ENCODE peak calls at places on chromosome 2, in six cellular contexts. Z, K, L, G, V and P are unnamed samples.

GRCh38 chr2:241540766-241541561 is 17.6 kb upstream of the BOK start:
- DNase-seq in Z (peak), K (peak), L (peak), G (peak), V (peak), P (peak)

GRCh38 chr2:71662665-71663394 is 209.5 kb downstream of the DYSF start:
- DNase-seq in Z (no peak), K (no peak), L (no peak), G (no peak), V (no peak), P (no peak)

GRCh38 chr2:46506131-46506706 is 26.9 kb downstream of the TMEM247 start:
- DNase-seq in Z (no peak), K (no peak), L (no peak), G (no peak), V (no peak), P (no peak)

GRCh38 chr2:165240927-165241326 is 1.7 kb downstream of the SCN2A start:
- DNase-seq in Z (no peak), K (no peak), L (no peak), G (no peak), V (no peak), P (no peak)

GRCh38 chr2:238513346-238513745 is 86.6 kb downstream of the ASB1 start:
- DNase-seq in Z (peak), K (no peak), L (peak), G (peak), V (peak), P (peak)

GRCh38 chr2:25895046-25895445 is 16.8 kb upstream of the ASXL2 start:
- DNase-seq in Z (no peak), K (no peak), L (no peak), G (no peak), V (no peak), P (no peak)

GRCh38 chr2:86331391-86331790 is 6.0 kb downstream of the REEP1 start:
- DNase-seq in Z (no peak), K (no peak), L (no peak), G (no peak), V (no peak), P (no peak)

GRCh38 chr2:122081743-122082142 is 326.3 kb downstream of the TSN start:
- DNase-seq in Z (no peak), K (no peak), L (no peak), G (no peak), V (no peak), P (no peak)

GRCh38 chr2:166410828-166411472 is 35.2 kb upstream of the SCN9A start:
- DNase-seq in Z (no peak), K (no peak), L (no peak), G (peak), V (peak), P (no peak)

GRCh38 chr2:241065355-241065803 is 36.7 kb downstream of the MTERF4 start:
- DNase-seq in Z (no peak), K (no peak), L (peak), G (no peak), V (no peak), P (no peak)

GRCh38 chr2:84771251-84771650 is 109.6 kb downstream of the TRABD2A start:
- DNase-seq in Z (no peak), K (no peak), L (no peak), G (no peak), V (no peak), P (no peak)

GRCh38 chr2:74533464-74533863 is 3.7 kb downstream of the HTRA2 start:
- DNase-seq in Z (no peak), K (no peak), L (no peak), G (no peak), V (no peak), P (no peak)

GRCh38 chr2:45354776-45355175 is 256.3 kb downstream of the SRBD1 start:
- DNase-seq in Z (no peak), K (no peak), L (no peak), G (no peak), V (no peak), P (no peak)

GRCh38 chr2:166627893-166628292 is 133.8 kb upstream of the SCN7A start:
- DNase-seq in Z (no peak), K (no peak), L (no peak), G (no peak), V (no peak), P (no peak)

GRCh38 chr2:68565858-68566257 is 77.5 kb upstream of the PROKR1 start:
- DNase-seq in Z (no peak), K (no peak), L (no peak), G (peak), V (peak), P (no peak)

GRCh38 chr2:146940016-146940685 is 904.7 kb upstream of the ACVR2A start:
- DNase-seq in Z (no peak), K (no peak), L (no peak), G (peak), V (no peak), P (no peak)

GRCh38 chr2:126627623-126628022 is 28.3 kb upstream of the GYPC start:
- DNase-seq in Z (no peak), K (no peak), L (no peak), G (peak), V (no peak), P (no peak)

GRCh38 chr2:27638709-27639108 is 9.9 kb downstream of the GPN1 start:
- DNase-seq in Z (no peak), K (no peak), L (no peak), G (peak), V (peak), P (no peak)

GRCh38 chr2:158633261-158633660 is 161.9 kb upstream of the DAPL1 start:
- DNase-seq in Z (no peak), K (no peak), L (no peak), G (no peak), V (no peak), P (no peak)

GRCh38 chr2:236553522-236553921 is 16.1 kb upstream of the ACKR3 start:
- DNase-seq in Z (no peak), K (no peak), L (no peak), G (no peak), V (no peak), P (no peak)

GRCh38 chr2:202269585-202269984 is 4.0 kb downstream of the NOP58 start:
- DNase-seq in Z (no peak), K (no peak), L (no peak), G (no peak), V (no peak), P (peak)

GRCh38 chr2:50863218-50863617 is 168.7 kb downstream of the NRXN1 start:
- DNase-seq in Z (no peak), K (no peak), L (no peak), G (no peak), V (no peak), P (no peak)

GRCh38 chr2:204494681-204495080 is 50.6 kb upstream of the PARD3B start:
- DNase-seq in Z (no peak), K (no peak), L (no peak), G (no peak), V (peak), P (no peak)

GRCh38 chr2:85154048-85154753 is 21.0 kb downstream of the TCF7L1 start:
- DNase-seq in Z (no peak), K (no peak), L (no peak), G (peak), V (peak), P (no peak)

GRCh38 chr2:236745420-236746210 is 176.0 kb downstream of the ACKR3 start:
- DNase-seq in Z (no peak), K (no peak), L (no peak), G (peak), V (peak), P (no peak)

GRCh38 chr2:174383796-174384195 is 11.7 kb upstream of the SCRN3 start:
- DNase-seq in Z (no peak), K (no peak), L (no peak), G (no peak), V (no peak), P (no peak)

GRCh38 chr2:239819974-239820555 is 205.1 kb downstream of the NDUFA10 start:
- DNase-seq in Z (no peak), K (peak), L (peak), G (peak), V (no peak), P (no peak)

GRCh38 chr2:224584768-224585204 is 377 bp downstream of the CUL3 start:
- DNase-seq in Z (peak), K (peak), L (peak), G (no peak), V (peak), P (peak)

GRCh38 chr2:68196120-68196716 is 38.5 kb downstream of the PNO1 start:
- DNase-seq in Z (no peak), K (peak), L (peak), G (peak), V (peak), P (peak)

GRCh38 chr2:88563134-88563533 is 64.1 kb downstream of the EIF2AK3 start:
- DNase-seq in Z (no peak), K (no peak), L (no peak), G (peak), V (no peak), P (no peak)

GRCh38 chr2:26346454-26347053 is at the start of gene ADGRF3:
- DNase-seq in Z (peak), K (peak), L (peak), G (peak), V (peak), P (peak)

GRCh38 chr2:163370169-163370886 is 365.5 kb downstream of the FIGN start:
- DNase-seq in Z (no peak), K (no peak), L (no peak), G (no peak), V (peak), P (no peak)